ENCODE peak calls at places on chromosomes 16 and 17, in six cellular contexts. U is uterus, I is PC-9, K is mucosa of descending colon, D is left lung, R is cardiac muscle cell. N is an unnamed sample. For H3K4me1, the result is how much of the 10 kb centered on the place peaks cover.

GRCh38 chr16:50616386-50616785 is 64.7 kb downstream of the SNX20 start:
- DNase-seq in U (no peak), I (no peak), K (no peak), D (no peak), R (no peak), N (no peak)

GRCh38 chr17:42346473-42346872 is 41.8 kb downstream of the STAT3 start:
- DNase-seq in U (no peak), I (no peak), K (no peak), D (no peak), R (no peak), N (no peak)

GRCh38 chr16:26963109-26963508 is 103.6 kb upstream of the C16orf82 start:
- DNase-seq in U (no peak), I (no peak), K (peak), D (no peak), R (peak), N (no peak)

GRCh38 chr16:2236362-2237075 is at the start of gene DNASE1L2:
- DNase-seq in U (no peak), I (no peak), K (peak), D (no peak), R (peak), N (peak)

GRCh38 chr17:66833201-66833600 is 1.7 kb upstream of the CACNG5 start:
- DNase-seq in U (no peak), I (no peak), K (no peak), D (no peak), R (no peak), N (no peak)

GRCh38 chr16:78289844-78290277 is 190.4 kb downstream of the WWOX start:
- DNase-seq in U (no peak), I (no peak), K (no peak), D (no peak), R (no peak), N (no peak)

GRCh38 chr16:56362057-56362655 is 63.2 kb downstream of the AMFR start:
- DNase-seq in U (peak), I (peak), K (no peak), D (no peak), R (no peak), N (no peak)

GRCh38 chr17:76737676-76738467 is at the start of gene MFSD11:
- DNase-seq in U (peak), I (peak), K (peak), D (peak), R (peak), N (peak)

GRCh38 chr16:62657116-62657515 is 620.9 kb upstream of the CDH8 start:
- DNase-seq in U (no peak), I (no peak), K (no peak), D (no peak), R (no peak), N (no peak)

GRCh38 chr16:89602273-89602951 is 11.0 kb upstream of the DPEP1 start:
- DNase-seq in U (peak), I (peak), K (no peak), D (no peak), R (peak), N (peak)

GRCh38 chr17:17723354-17724261 is 42.4 kb downstream of the RAI1 start:
- DNase-seq in U (no peak), I (no peak), K (no peak), D (peak), R (peak), N (peak)

GRCh38 chr17:82017612-82018151 is 5.0 kb downstream of the CENPX start:
- DNase-seq in U (no peak), I (no peak), K (no peak), D (no peak), R (no peak), N (no peak)

GRCh38 chr17:40316571-40317344 is 7.8 kb downstream of the RARA start:
- DNase-seq in U (peak), I (peak), K (peak), D (peak), R (peak), N (peak)

GRCh38 chr16:27817038-27817437 is 246.5 kb downstream of the GSG1L start:
- DNase-seq in U (no peak), I (no peak), K (no peak), D (no peak), R (no peak), N (no peak)

GRCh38 chr17:48492401-48493298 is 38.2 kb downstream of the HOXB1 start:
- DNase-seq in U (peak), I (peak), K (peak), D (peak), R (peak), N (peak)

GRCh38 chr17:64982139-64982802 is 63.0 kb upstream of the LRRC37A3 start:
- DNase-seq in U (no peak), I (no peak), K (no peak), D (no peak), R (no peak), N (peak)

GRCh38 chr16:30535106-30535776 is 583 bp upstream of the ZNF747 start:
- DNase-seq in U (no peak), I (no peak), K (no peak), D (no peak), R (no peak), N (no peak)

GRCh38 chr16:2713985-2714774 is 5.8 kb downstream of the PRSS27 start:
- DNase-seq in U (no peak), I (no peak), K (peak), D (no peak), R (no peak), N (no peak)

GRCh38 chr17:81870155-81870977 is 771 bp downstream of the ARHGDIA start:
- DNase-seq in U (peak), I (no peak), K (peak), D (peak), R (peak), N (peak)

GRCh38 chr17:59534583-59534982 is 30.8 kb upstream of the DHX40 start:
- DNase-seq in U (no peak), I (no peak), K (no peak), D (no peak), R (no peak), N (no peak)

GRCh38 chr17:80055597-80055996 is 19.2 kb downstream of the CCDC40 start:
- DNase-seq in U (no peak), I (no peak), K (no peak), D (no peak), R (no peak), N (no peak)

GRCh38 chr17:28937044-28937729 is 14.1 kb downstream of the PHF12 start:
- DNase-seq in U (no peak), I (peak), K (no peak), D (no peak), R (no peak), N (no peak)

GRCh38 chr16:53664724-53665345 is 38.8 kb downstream of the RPGRIP1L start:
- DNase-seq in U (no peak), I (no peak), K (no peak), D (no peak), R (peak), N (peak)

GRCh38 chr17:14301761-14302401 is 1.0 kb downstream of the HS3ST3B1 start:
- DNase-seq in U (peak), I (no peak), K (peak), D (peak), R (peak), N (peak)

GRCh38 chr17:14304222-14304844 is 3.5 kb downstream of the HS3ST3B1 start:
- DNase-seq in U (no peak), I (no peak), K (no peak), D (no peak), R (no peak), N (no peak)

GRCh38 chr17:14304876-14305636 is 4.2 kb downstream of the HS3ST3B1 start:
- DNase-seq in U (no peak), I (no peak), K (no peak), D (no peak), R (no peak), N (no peak)

GRCh38 chr17:14302421-14303099 is 1.7 kb downstream of the HS3ST3B1 start:
- DNase-seq in U (peak), I (no peak), K (peak), D (peak), R (peak), N (peak)

DNA sequence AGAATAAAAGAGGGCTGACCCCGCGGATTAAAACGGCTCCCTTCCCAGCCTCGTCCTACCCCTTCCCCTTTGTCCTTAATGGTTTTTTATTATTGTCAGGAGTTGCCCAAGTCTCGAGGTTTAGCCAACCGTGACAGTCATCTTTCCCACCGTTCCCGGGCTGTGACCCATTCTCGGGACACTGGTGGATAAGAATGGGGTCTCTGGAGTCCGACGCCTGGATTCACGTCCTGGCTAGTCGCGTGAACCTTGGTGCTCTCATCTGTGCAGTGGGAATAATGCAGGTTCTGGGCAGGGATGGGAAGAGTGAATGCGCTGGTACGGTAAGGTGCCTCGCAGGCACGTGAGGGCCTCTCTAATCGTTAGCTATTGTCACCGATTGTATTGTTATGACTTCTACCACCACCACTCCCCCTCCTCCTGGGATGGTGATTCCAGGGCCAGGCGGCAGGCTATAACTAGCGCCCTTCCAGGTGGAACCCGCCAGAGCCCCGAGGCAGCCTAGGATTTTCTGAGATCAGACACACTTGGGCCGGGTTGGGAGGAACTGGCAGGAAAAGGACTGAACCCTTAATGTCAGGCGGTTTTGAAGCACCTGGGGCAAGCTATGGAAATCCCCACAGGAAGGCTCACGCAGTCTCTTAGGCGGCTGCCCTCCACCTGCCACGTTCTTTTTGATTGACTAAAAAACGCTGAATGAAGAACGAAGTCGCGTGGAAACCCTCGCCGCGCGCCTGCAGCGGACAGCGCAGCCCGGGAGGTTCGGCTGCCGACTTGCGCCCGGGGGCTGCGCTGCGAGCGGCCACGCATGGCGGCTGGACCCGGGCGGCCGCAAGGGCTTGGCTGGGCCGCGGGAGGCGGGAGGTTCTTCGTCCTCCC is 2.7 kb downstream of the HS3ST3B1 start:
- DNase-seq in U (no peak), I (no peak), K (no peak), D (peak), R (peak), N (no peak)
- H3K4me1 ChIP-seq in U (under half), I (under half), K (under half), D (half or more), R (under half), N (under half)

GRCh38 chr17:19457830-19458271 is 46.8 kb downstream of the RNF112 start:
- DNase-seq in U (no peak), I (no peak), K (no peak), D (no peak), R (no peak), N (no peak)
- H3K4me1 ChIP-seq in U (under half), I (under half), K (under half), D (under half), R (under half), N (under half)

GRCh38 chr17:45322168-45322567 is 5.3 kb upstream of the MAP3K14 start:
- DNase-seq in U (no peak), I (no peak), K (no peak), D (no peak), R (no peak), N (no peak)
- H3K4me1 ChIP-seq in U (under half), I (under half), K (under half), D (under half), R (under half), N (under half)

GRCh38 chr16:68097088-68097487 is 11.9 kb downstream of the NFATC3 start:
- DNase-seq in U (no peak), I (no peak), K (no peak), D (no peak), R (no peak), N (no peak)

GRCh38 chr16:68091604-68092261 is 6.6 kb downstream of the NFATC3 start:
- DNase-seq in U (no peak), I (no peak), K (no peak), D (no peak), R (no peak), N (no peak)

GRCh38 chr16:68096491-68096890 is 11.3 kb downstream of the NFATC3 start:
- DNase-seq in U (no peak), I (no peak), K (no peak), D (no peak), R (no peak), N (no peak)

GRCh38 chr16:68094614-68094934 is 9.4 kb downstream of the NFATC3 start:
- DNase-seq in U (no peak), I (no peak), K (no peak), D (no peak), R (no peak), N (no peak)

DNA sequence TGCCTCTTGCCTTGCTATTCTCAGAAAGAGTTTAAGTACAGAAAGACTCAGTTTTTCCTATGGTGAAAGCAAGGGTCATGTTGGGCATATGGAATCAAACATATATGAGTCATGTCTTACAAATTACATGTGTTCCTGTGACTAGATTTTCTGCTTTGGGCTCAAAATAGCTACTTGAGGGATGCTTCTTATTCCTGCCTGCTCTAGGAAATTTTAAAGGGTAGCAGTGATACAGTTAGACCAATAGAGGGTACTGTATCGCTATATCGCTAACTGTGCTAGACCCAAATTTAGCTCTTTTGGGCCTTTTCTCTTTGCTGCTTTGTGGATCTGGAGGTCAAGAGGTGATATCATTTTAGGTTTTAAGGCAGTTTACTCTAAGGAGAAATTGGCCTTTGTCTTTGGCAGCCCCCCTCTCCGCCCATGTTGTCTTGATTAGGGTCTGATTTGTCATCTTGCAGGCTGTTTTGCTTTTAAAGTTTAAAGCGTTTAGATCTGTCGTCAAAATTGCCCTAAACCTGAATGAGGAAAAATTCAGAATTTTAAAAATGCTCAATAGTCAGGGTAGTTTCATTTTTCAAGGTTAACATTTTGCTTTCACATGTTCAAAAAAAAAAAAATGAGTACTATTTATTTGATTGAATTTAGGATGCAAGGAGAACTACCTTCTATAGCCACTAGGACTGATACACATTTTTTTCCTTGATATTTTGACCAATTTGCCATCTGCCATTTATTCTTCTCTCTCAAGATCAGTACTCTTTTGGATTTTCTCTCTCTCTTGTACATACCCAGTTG is 8.8 kb downstream of the NFATC3 start:
- DNase-seq in U (no peak), I (no peak), K (no peak), D (no peak), R (peak), N (no peak)
- H3K4me1 ChIP-seq in U (under half), I (under half), K (under half), D (half or more), R (under half), N (under half)

DNA sequence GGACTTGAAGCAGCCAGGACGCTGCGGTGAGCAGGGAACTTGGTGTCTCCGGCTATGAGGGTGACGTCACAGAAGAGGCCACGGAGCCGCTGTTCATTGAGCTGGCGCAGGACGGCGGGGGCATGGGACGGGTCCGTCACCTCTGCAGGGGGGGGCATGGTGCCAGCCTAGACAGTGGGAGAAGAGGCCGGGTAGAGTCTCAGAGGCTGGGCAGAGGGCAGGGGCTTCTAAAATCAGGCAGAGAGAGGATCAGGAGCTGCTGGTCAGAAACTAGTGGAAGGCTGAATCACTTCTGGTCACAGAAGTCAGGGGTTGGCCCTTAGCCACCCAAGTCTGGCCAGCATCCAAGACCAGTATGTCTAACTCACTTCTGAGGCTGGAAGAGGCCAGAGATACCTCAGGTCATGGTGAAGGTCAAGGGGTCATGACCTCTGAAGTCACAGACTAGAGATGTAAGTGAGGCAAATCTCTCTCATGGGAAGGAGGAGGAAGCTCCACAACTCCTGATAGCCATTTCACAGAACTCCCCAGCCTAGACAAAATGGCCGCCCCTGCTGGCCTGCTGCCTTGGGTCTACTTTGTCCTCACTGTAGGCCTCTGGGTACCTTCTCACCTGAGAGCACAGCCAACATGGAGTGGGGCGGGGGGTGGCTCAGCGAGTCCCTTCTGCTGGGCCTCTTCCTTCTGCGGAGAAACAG is 12.6 kb downstream of the ZBTB4 start:
- DNase-seq in U (peak), I (no peak), K (no peak), D (no peak), R (no peak), N (no peak)
- H3K4me1 ChIP-seq in U (under half), I (under half), K (under half), D (under half), R (under half), N (under half)

GRCh38 chr17:37547986-37548385 is 58.3 kb downstream of the DUSP14 start:
- DNase-seq in U (no peak), I (no peak), K (no peak), D (no peak), R (peak), N (no peak)
- H3K4me1 ChIP-seq in U (under half), I (under half), K (under half), D (under half), R (under half), N (under half)

N was measured in SJSA1.